ENCODE peak calls at places on chromosomes 12 and 14, in four cellular contexts. Q is heart right ventricle, K is left ventricle myocardium inferior, Y is ascending aorta. T is an unnamed sample. For H3K36me3, the result is how much of the 10 kb centered on the place peaks cover.

GRCh38 chr14:68800361-68800760 is 7.5 kb upstream of the ZFP36L1 start:
- DNase-seq in Y (no peak), Q (no peak), K (no peak), T (no peak)

GRCh38 chr14:68884031-68885030 is 91.5 kb upstream of the ZFP36L1 start:
- DNase-seq in Q (peak), K (peak), Y (peak), T (no peak)

GRCh38 chr14:31297701-31298344 is 90.2 kb upstream of the HECTD1 start:
- DNase-seq in Y (no peak), K (no peak), Q (no peak), T (no peak)

GRCh38 chr14:93859957-93860356 is 67.2 kb upstream of the FAM181A start:
- DNase-seq in K (no peak), Q (no peak), Y (no peak), T (no peak)

GRCh38 chr12:8689606-8690175 is 8.1 kb upstream of the RIMKLB start:
- DNase-seq in Q (no peak), K (no peak), Y (peak), T (no peak)

GRCh38 chr12:110750784-110751461 is 8.2 kb upstream of the PPP1CC start:
- DNase-seq in K (no peak), Q (no peak), Y (no peak), T (no peak)

GRCh38 chr14:101707285-101707842 is 54.1 kb upstream of the PPP2R5C start:
- DNase-seq in Y (no peak), K (no peak), Q (no peak), T (no peak)

GRCh38 chr14:79605863-79606262 is 605.4 kb downstream of the DIO2 start:
- DNase-seq in Y (no peak), Q (no peak), K (no peak), T (no peak)

GRCh38 chr12:6224550-6224949 is 24.4 kb downstream of the CD9 start:
- DNase-seq in Q (peak), K (no peak), Y (peak), T (no peak)

GRCh38 chr12:102740157-102741032 is 176.6 kb downstream of the PAH start:
- DNase-seq in Q (no peak), K (no peak), Y (no peak), T (no peak)

GRCh38 chr14:35576260-35576659 is 42.3 kb downstream of the INSM2 start:
- DNase-seq in K (no peak), Q (no peak), Y (no peak), T (no peak)

GRCh38 chr12:52776913-52777395 is at the start of gene KRT76:
- DNase-seq in Y (no peak), K (no peak), Q (no peak), T (no peak)

GRCh38 chr12:107349008-107349747 is 255.8 kb upstream of the CRY1 start:
- DNase-seq in Y (no peak), K (no peak), Q (no peak), T (no peak)

GRCh38 chr12:120944645-120945217 is 33.6 kb upstream of the HNF1A start:
- DNase-seq in Y (peak), Q (peak), K (peak), T (peak)

GRCh38 chr12:12238605-12239004 is 28.2 kb downstream of the LRP6 start:
- DNase-seq in Y (no peak), K (no peak), Q (no peak), T (no peak)

GRCh38 chr12:76409074-76409473 is 60.9 kb upstream of the BBS10 start:
- DNase-seq in Y (no peak), K (no peak), Q (no peak), T (no peak)

GRCh38 chr12:83826112-83826511 is 1086.5 kb downstream of the SLC6A15 start:
- DNase-seq in K (no peak), Q (no peak), Y (no peak), T (no peak)

GRCh38 chr12:92619730-92620684 is 82.8 kb upstream of the PLEKHG7 start:
- DNase-seq in Q (no peak), K (no peak), Y (no peak), T (no peak)

GRCh38 chr12:94648578-94648977 is 1.8 kb downstream of the TMCC3 start:
- DNase-seq in Q (no peak), K (no peak), Y (no peak), T (no peak)

GRCh38 chr14:90518941-90519256 is 122.1 kb downstream of the CALM1 start:
- DNase-seq in Y (no peak), K (no peak), Q (no peak), T (peak)

GRCh38 chr12:111298583-111299436 is 70.1 kb downstream of the PHETA1 start:
- DNase-seq in Y (no peak), K (peak), Q (peak), T (no peak)

GRCh38 chr14:20790439-20791116 is 9.5 kb downstream of the RNASE6 start:
- DNase-seq in K (no peak), Q (no peak), Y (no peak), T (no peak)

GRCh38 chr14:91872517-91873470 is 5.5 kb upstream of the TC2N start:
- DNase-seq in K (peak), Q (peak), Y (peak), T (peak)

GRCh38 chr12:6494968-6495367 is 1.1 kb downstream of the NCAPD2 start:
- DNase-seq in Y (no peak), K (no peak), Q (no peak), T (no peak)

GRCh38 chr12:130041983-130042812 is 120.1 kb upstream of the FZD10 start:
- DNase-seq in Y (no peak), K (no peak), Q (peak), T (peak)

GRCh38 chr14:61503167-61503801 is 181.9 kb downstream of the PRKCH start:
- DNase-seq in Y (no peak), K (no peak), Q (no peak), T (no peak)

GRCh38 chr12:47235258-47236040 is 155.7 kb upstream of the AMIGO2 start:
- DNase-seq in K (no peak), Y (no peak), Q (no peak), T (no peak)
- H3K36me3 ChIP-seq in K (under half), Y (under half), Q (under half), T (under half)

GRCh38 chr14:24993631-24994030 is 56.3 kb downstream of the STXBP6 start:
- DNase-seq in Y (no peak), Q (no peak), K (no peak), T (no peak)

GRCh38 chr14:24995016-24995415 is 54.9 kb downstream of the STXBP6 start:
- DNase-seq in K (no peak), Q (no peak), Y (no peak), T (no peak)

GRCh38 chr14:24997335-24997734 is 52.6 kb downstream of the STXBP6 start:
- DNase-seq in K (no peak), Y (no peak), Q (no peak), T (no peak)

GRCh38 chr14:24999157-24999556 is 50.8 kb downstream of the STXBP6 start:
- DNase-seq in Y (no peak), K (no peak), Q (no peak), T (no peak)

DNA sequence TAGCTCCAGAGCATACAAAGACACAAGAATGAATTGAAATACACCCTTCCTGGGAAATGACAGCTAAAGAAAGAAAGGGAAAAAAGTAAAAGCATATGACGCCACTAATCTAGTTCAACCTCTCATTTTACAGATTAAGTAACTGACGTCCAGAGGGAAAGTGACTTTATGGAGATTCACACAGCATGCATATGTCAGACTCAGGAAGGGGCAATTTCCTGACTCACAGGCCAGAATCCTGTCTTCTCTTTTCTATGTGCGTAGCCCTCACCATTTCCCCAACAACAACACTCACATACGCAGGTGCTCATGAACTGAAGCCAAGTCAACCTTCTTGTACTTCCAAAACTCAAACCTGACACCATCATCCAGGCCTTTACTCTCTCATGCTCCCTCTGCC is 53.0 kb downstream of the STXBP6 start:
- DNase-seq in K (no peak), Q (no peak), Y (no peak), T (no peak)
- H3K27ac ChIP-seq in K (no peak), Q (no peak), Y (no peak), T (no peak)

DNA sequence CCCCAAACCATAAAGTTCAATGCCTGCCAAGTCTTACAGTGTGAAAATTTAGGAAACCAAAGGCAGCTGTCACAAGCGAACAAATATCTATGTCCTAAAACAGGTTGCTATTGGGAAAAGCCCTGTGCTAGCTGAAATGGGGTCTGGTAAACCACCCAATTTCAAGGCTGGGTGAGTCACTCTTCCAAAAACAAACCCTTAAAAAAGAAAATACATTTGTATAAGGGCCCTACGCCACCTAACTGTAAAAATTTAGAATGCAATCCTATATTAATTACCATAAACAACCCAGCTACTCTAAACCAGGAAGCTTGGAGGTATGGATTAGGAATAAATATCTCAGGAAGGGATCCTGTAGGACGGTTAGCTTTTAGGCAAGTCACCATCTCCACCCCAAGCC is 32.1 kb downstream of the PRMT8 start:
- DNase-seq in Q (no peak), Y (no peak), K (no peak), T (no peak)
- TF ChIP-seq CTCF in Q (no peak), Y (no peak), K (no peak), T (no peak)

DNA sequence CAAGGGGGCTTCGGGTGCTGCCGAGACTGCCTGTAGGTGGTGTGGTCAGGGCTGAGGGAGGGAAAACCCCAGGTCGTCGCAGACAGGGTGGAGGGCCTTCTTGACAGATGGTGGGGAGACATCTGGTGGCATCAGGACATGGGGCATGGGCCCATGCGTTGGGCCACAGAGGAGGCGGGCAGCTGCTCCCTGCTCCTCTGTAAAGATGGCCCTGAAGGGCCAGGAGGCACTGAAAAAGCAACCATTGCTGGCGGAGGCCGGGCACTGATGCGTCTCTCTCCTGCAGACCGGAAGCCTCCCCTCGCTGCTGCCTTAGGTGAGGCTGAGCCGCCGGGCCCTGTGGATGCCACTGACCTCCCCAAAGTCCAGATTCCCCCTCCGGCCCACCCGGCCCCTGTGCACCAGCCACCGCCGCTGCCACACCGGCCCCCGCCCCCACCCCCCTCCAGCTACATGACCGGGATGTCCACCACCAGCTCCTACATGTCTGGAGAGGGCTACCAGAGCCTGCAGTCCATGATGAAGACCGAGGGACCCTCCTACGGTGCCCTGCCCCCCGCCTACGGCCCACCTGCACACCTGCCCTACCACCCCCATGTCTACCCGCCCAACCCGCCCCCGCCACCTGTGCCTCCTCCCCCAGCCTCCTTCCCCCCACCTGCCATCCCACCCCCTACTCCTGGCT is 28.8 kb downstream of the CCNK start:
- DNase-seq in Y (peak), Q (no peak), K (no peak), T (no peak)
- H3K36me3 ChIP-seq in Y (under half), Q (half or more), K (half or more), T (half or more)

GRCh38 chr12:96376865-96377264 is 23.4 kb downstream of the CDK17 start:
- DNase-seq in K (no peak), Y (no peak), Q (no peak), T (no peak)
- H3K27ac ChIP-seq in K (peak), Y (no peak), Q (no peak), T (no peak)

GRCh38 chr12:65590318-65590717 is 234.0 kb upstream of the HMGA2 start:
- DNase-seq in K (no peak), Q (no peak), Y (no peak), T (no peak)

GRCh38 chr12:65584041-65584440 is 240.2 kb upstream of the HMGA2 start:
- DNase-seq in K (no peak), Q (no peak), Y (no peak), T (no peak)

GRCh38 chr12:65586796-65587195 is 237.5 kb upstream of the HMGA2 start:
- DNase-seq in Y (no peak), Q (no peak), K (no peak), T (no peak)

DNA sequence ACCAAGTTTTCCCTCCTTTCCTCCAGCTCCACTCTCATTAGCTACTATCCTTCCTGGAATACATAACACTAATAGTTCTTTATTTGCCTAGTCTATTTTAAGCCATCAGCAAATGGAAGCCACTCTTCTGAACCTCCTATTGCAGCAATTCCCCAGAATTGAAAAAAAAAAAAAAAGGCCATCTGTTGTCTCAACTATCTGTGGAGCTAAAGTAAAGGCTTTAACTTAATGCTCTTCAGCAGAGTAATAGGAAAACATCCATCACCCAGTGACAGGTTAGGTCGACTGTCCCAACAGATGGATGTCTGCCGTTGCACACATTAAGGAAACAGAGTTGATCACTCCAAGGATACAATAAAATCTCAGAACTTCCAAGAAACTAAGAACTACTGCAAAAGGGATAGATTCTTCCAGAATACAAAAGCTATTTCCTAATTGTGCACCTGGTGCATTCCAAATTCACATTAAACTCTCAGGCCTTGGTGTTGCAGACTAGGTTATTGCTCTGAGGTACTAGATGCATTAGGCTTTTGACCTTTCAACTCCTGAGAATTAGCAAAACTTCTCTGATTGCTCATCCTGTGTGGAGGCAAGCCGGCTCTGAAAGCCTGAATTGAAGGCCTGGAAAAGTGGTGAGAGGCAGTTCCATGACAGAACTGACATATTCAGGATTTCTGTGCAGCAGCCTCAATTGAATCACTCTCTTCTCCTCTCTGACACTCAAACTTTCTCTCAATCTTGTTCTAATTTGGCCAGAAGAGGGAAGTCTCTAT is 238.4 kb upstream of the HMGA2 start:
- DNase-seq in Y (no peak), K (no peak), Q (no peak), T (no peak)
- TF ChIP-seq CTCF in Y (no peak), K (no peak), Q (no peak), T (no peak)

DNA sequence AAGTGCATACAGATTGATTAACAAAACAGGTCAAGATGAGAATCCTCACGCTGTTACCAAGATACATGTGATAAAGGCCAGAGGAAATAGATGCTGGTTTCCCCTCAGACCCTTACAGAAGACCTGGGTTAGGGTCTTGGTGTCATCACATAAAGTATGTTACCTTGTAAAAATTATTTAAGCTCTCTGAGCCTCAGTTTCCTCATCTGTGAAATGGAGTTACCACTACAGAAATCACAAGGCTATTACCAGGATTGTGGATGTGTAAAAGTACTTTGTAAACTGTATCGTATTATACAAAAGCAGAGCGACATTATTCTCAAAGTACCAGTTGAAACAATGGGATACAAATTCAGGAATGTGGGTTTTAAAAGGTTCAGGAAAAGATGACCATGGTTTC is 14.0 kb downstream of the SAMD4A start:
- DNase-seq in K (no peak), Q (no peak), Y (no peak), T (no peak)
- H3K36me3 ChIP-seq in K (under half), Q (under half), Y (under half), T (under half)

GRCh38 chr12:20473133-20473532 is 104.8 kb downstream of the PDE3A start:
- DNase-seq in Y (no peak), K (no peak), Q (no peak), T (no peak)
- H3K27ac ChIP-seq in Y (peak), K (peak), Q (no peak), T (no peak)

DNA sequence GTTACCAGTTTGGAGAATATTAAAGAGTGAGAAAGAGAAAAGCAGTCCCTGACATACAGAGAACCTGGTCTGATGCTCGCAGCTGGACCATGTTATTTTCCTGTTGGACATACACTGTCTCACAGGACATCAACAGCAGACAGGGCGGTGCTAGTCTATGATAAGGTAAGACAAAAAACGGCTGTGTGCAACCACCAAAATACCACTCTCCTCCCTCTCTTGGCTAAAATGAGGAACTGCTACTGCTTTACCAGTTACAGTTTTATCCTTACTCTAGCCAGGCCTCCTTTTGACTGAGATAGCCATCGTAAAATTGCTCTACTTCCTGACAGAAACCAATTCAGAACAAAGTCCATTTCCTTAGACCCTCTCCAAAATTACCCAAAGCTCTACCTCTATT is 47.0 kb upstream of the ERGIC2 start:
- DNase-seq in Q (no peak), Y (no peak), K (no peak), T (no peak)
- TF ChIP-seq CTCF in Q (peak), Y (no peak), K (peak), T (peak)

GRCh38 chr12:54527631-54527929 is 21.8 kb upstream of the PDE1B start:
- DNase-seq in Y (no peak), K (no peak), Q (no peak), T (no peak)

GRCh38 chr12:54525383-54525782 is 24.0 kb upstream of the PDE1B start:
- DNase-seq in K (no peak), Q (no peak), Y (no peak), T (no peak)

GRCh38 chr12:54529581-54529980 is 19.8 kb upstream of the PDE1B start:
- DNase-seq in Q (no peak), Y (no peak), K (no peak), T (no peak)

GRCh38 chr12:54523637-54524036 is 25.8 kb upstream of the PDE1B start:
- DNase-seq in Q (no peak), Y (no peak), K (no peak), T (no peak)

DNA sequence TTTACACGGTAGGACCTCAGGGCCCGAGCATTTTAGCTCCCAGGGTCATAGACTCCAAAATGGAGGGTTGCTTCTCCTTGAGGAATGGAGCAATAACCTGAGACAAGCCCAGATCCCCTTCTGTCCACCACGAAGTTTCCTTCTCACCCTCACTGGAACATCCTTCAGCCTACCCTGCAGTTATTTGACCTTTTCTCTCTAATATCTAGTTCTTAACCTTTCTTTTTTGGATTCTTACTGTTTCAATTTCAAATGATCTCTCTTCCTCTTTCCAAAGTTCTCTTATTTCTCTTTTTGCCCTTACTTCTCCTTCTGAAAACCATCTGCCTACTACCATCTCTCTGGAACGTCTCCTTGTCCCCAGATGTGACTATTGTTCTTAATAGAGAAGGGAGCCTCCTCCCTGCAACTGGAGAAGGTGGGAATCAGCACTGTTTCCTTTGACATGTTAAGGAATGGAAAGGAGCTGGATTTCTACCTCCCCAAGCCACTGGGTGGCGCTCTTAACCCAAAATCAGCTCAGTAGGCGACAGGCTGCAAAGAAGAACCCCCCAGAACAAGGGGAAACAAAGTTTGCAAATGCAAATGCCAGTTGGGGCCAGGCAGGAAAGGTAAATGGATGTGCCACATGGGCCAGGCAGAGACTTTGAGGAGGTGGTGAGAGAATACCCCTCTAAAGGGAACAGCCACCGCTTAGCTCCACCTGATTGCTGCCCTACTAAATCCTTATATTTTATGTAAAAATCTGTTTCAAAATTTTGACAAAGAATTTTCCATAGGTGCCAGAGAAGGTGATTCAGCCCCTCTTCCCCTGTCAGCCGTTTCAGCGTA is 22.4 kb upstream of the PDE1B start:
- DNase-seq in Q (peak), Y (peak), K (peak), T (no peak)
- H3K36me3 ChIP-seq in Q (under half), Y (under half), K (under half), T (half or more)